ENCODE peak calls at places on chromosomes 4 and X, in seven cellular contexts. One of them, this sample, is unnamed.

GRCh38 chr4:73978886-73979285 is 2.9 kb downstream of the PF4 start:
- DNase-seq in neural progenitor cell: no peak
- DNase-seq in neural crest cell: no peak
- DNase-seq in fibroblast of mammary gland: peak
- DNase-seq in CD4-positive, alpha-beta T cell: no peak
- DNase-seq in choroid plexus epithelial cell: peak
- DNase-seq in mammary epithelial cell: peak
- DNase-seq in this sample: no peak

GRCh38 chr4:1090036-1090435 is 23.3 kb downstream of the RNF212 start:
- DNase-seq in neural progenitor cell: no peak
- DNase-seq in neural crest cell: no peak
- DNase-seq in fibroblast of mammary gland: no peak
- DNase-seq in CD4-positive, alpha-beta T cell: no peak
- DNase-seq in choroid plexus epithelial cell: no peak
- DNase-seq in mammary epithelial cell: no peak
- DNase-seq in this sample: no peak

GRCh38 chr4:20320232-20320631 is 68.5 kb downstream of the SLIT2 start:
- DNase-seq in neural progenitor cell: no peak
- DNase-seq in neural crest cell: no peak
- DNase-seq in fibroblast of mammary gland: no peak
- DNase-seq in CD4-positive, alpha-beta T cell: no peak
- DNase-seq in choroid plexus epithelial cell: no peak
- DNase-seq in mammary epithelial cell: no peak
- DNase-seq in this sample: no peak

GRCh38 chrX:55450259-55450658 is 1.7 kb upstream of the MAGEH1 start:
- DNase-seq in neural progenitor cell: peak
- DNase-seq in neural crest cell: no peak
- DNase-seq in fibroblast of mammary gland: peak
- DNase-seq in CD4-positive, alpha-beta T cell: no peak
- DNase-seq in choroid plexus epithelial cell: peak
- DNase-seq in mammary epithelial cell: no peak
- DNase-seq in this sample: no peak

GRCh38 chr4:27921236-27921635 is 1060.6 kb downstream of the STIM2 start:
- DNase-seq in neural progenitor cell: no peak
- DNase-seq in neural crest cell: no peak
- DNase-seq in fibroblast of mammary gland: peak
- DNase-seq in CD4-positive, alpha-beta T cell: no peak
- DNase-seq in choroid plexus epithelial cell: peak
- DNase-seq in mammary epithelial cell: peak
- DNase-seq in this sample: no peak

GRCh38 chrX:9670136-9670905 is 95.3 kb downstream of the GPR143 start:
- DNase-seq in neural progenitor cell: no peak
- DNase-seq in neural crest cell: no peak
- DNase-seq in fibroblast of mammary gland: no peak
- DNase-seq in CD4-positive, alpha-beta T cell: no peak
- DNase-seq in choroid plexus epithelial cell: peak
- DNase-seq in mammary epithelial cell: no peak
- DNase-seq in this sample: no peak

GRCh38 chrX:98379134-98379533 is 1495.4 kb downstream of the RPA4 start:
- DNase-seq in neural progenitor cell: no peak
- DNase-seq in neural crest cell: no peak
- DNase-seq in fibroblast of mammary gland: no peak
- DNase-seq in CD4-positive, alpha-beta T cell: no peak
- DNase-seq in choroid plexus epithelial cell: no peak
- DNase-seq in mammary epithelial cell: no peak
- DNase-seq in this sample: no peak

GRCh38 chrX:85922821-85923220 is 124.5 kb downstream of the CHM start:
- DNase-seq in neural progenitor cell: no peak
- DNase-seq in neural crest cell: no peak
- DNase-seq in fibroblast of mammary gland: peak
- DNase-seq in CD4-positive, alpha-beta T cell: no peak
- DNase-seq in choroid plexus epithelial cell: peak
- DNase-seq in mammary epithelial cell: peak
- DNase-seq in this sample: no peak

GRCh38 chr4:124480061-124480460 is 232.5 kb downstream of the ANKRD50 start:
- DNase-seq in neural progenitor cell: no peak
- DNase-seq in neural crest cell: no peak
- DNase-seq in fibroblast of mammary gland: no peak
- DNase-seq in CD4-positive, alpha-beta T cell: no peak
- DNase-seq in choroid plexus epithelial cell: no peak
- DNase-seq in mammary epithelial cell: no peak
- DNase-seq in this sample: no peak

GRCh38 chr4:113760094-113760851 is 1.3 kb downstream of the CAMK2D start:
- DNase-seq in neural progenitor cell: peak
- DNase-seq in neural crest cell: peak
- DNase-seq in fibroblast of mammary gland: peak
- DNase-seq in CD4-positive, alpha-beta T cell: no peak
- DNase-seq in choroid plexus epithelial cell: peak
- DNase-seq in mammary epithelial cell: peak
- DNase-seq in this sample: no peak

GRCh38 chr4:19224820-19225219 is 1026.9 kb upstream of the SLIT2 start:
- DNase-seq in neural progenitor cell: peak
- DNase-seq in neural crest cell: no peak
- DNase-seq in fibroblast of mammary gland: peak
- DNase-seq in CD4-positive, alpha-beta T cell: no peak
- DNase-seq in choroid plexus epithelial cell: peak
- DNase-seq in mammary epithelial cell: no peak
- DNase-seq in this sample: no peak

GRCh38 chr4:69689530-69690111 is 36.6 kb upstream of the UGT2A1 start:
- DNase-seq in neural progenitor cell: peak
- DNase-seq in neural crest cell: no peak
- DNase-seq in fibroblast of mammary gland: peak
- DNase-seq in CD4-positive, alpha-beta T cell: no peak
- DNase-seq in choroid plexus epithelial cell: peak
- DNase-seq in mammary epithelial cell: peak
- DNase-seq in this sample: no peak

GRCh38 chr4:101201421-101201820 is 145.9 kb downstream of the PPP3CA start:
- DNase-seq in neural progenitor cell: no peak
- DNase-seq in neural crest cell: no peak
- DNase-seq in fibroblast of mammary gland: peak
- DNase-seq in CD4-positive, alpha-beta T cell: no peak
- DNase-seq in choroid plexus epithelial cell: no peak
- DNase-seq in mammary epithelial cell: peak
- DNase-seq in this sample: no peak

GRCh38 chr4:98605216-98605615 is 53.2 kb downstream of the TSPAN5 start:
- DNase-seq in neural progenitor cell: no peak
- DNase-seq in neural crest cell: no peak
- DNase-seq in fibroblast of mammary gland: peak
- DNase-seq in CD4-positive, alpha-beta T cell: no peak
- DNase-seq in choroid plexus epithelial cell: no peak
- DNase-seq in mammary epithelial cell: no peak
- DNase-seq in this sample: no peak

GRCh38 chr4:143184503-143185252 is at the start of gene USP38:
- DNase-seq in neural progenitor cell: peak
- DNase-seq in neural crest cell: peak
- DNase-seq in fibroblast of mammary gland: peak
- DNase-seq in CD4-positive, alpha-beta T cell: peak
- DNase-seq in choroid plexus epithelial cell: peak
- DNase-seq in mammary epithelial cell: peak
- DNase-seq in this sample: peak
- TF ChIP-seq CTCF in neural progenitor cell: no peak
- TF ChIP-seq CTCF in neural crest cell: no peak
- TF ChIP-seq CTCF in fibroblast of mammary gland: no peak
- TF ChIP-seq CTCF in CD4-positive, alpha-beta T cell: no peak
- TF ChIP-seq CTCF in choroid plexus epithelial cell: no peak
- TF ChIP-seq CTCF in mammary epithelial cell: no peak
- TF ChIP-seq CTCF in this sample: peak

DNA sequence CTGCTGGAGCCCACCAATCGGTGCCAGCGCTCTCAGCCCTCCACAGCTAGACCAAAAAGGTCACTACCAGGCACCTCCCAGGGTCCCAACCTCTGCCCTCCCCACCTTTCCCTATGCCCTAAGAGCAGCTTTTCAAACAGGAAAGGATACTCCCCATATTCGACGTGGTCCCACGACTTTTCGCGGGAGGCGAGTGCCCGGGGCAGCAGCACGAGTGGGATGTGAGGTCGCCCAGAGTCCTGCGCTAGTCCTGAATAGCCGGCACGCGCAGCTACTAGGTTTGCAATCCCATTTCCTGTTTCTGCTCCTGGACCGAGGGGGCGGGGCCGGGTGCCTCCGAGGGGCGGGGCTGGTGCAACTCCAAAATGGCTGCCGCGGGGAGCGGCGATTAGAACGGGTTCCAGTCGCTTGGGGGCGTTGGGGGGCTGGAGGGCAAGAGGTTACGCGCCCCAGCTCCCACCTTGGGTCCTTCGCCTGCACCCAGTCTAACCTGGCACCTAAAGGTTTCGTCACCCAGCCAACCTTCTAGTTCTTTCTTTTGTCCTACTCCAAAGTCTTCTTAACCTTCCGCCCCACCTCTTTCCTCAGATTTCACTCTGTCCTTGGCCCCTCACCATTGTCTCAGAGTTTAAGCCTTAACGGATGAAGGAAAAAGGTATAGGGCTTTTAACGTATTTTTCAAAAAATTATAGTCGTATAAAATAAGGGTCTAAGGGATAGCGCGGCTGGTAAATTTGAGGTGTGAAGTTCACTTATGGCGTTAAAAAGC is 85.0 kb upstream of the TENT5D start:
- DNase-seq in neural progenitor cell: peak
- DNase-seq in neural crest cell: no peak
- DNase-seq in fibroblast of mammary gland: peak
- DNase-seq in CD4-positive, alpha-beta T cell: no peak
- DNase-seq in choroid plexus epithelial cell: no peak
- DNase-seq in mammary epithelial cell: peak
- DNase-seq in this sample: no peak
- TF ChIP-seq CTCF in neural progenitor cell: no peak
- TF ChIP-seq CTCF in neural crest cell: no peak
- TF ChIP-seq CTCF in fibroblast of mammary gland: no peak
- TF ChIP-seq CTCF in CD4-positive, alpha-beta T cell: no peak
- TF ChIP-seq CTCF in choroid plexus epithelial cell: no peak
- TF ChIP-seq CTCF in mammary epithelial cell: no peak
- TF ChIP-seq CTCF in this sample: no peak

GRCh38 chr4:96166806-96167205 is 326.9 kb downstream of the PDHA2 start:
- DNase-seq in neural progenitor cell: no peak
- DNase-seq in neural crest cell: no peak
- DNase-seq in fibroblast of mammary gland: no peak
- DNase-seq in CD4-positive, alpha-beta T cell: no peak
- DNase-seq in choroid plexus epithelial cell: no peak
- DNase-seq in mammary epithelial cell: peak
- DNase-seq in this sample: no peak

GRCh38 chr4:96175871-96176270 is 336.0 kb downstream of the PDHA2 start:
- DNase-seq in neural progenitor cell: no peak
- DNase-seq in neural crest cell: no peak
- DNase-seq in fibroblast of mammary gland: no peak
- DNase-seq in CD4-positive, alpha-beta T cell: no peak
- DNase-seq in choroid plexus epithelial cell: peak
- DNase-seq in mammary epithelial cell: peak
- DNase-seq in this sample: no peak

GRCh38 chr4:96164814-96165351 is 325.0 kb downstream of the PDHA2 start:
- DNase-seq in neural progenitor cell: no peak
- DNase-seq in neural crest cell: no peak
- DNase-seq in fibroblast of mammary gland: peak
- DNase-seq in CD4-positive, alpha-beta T cell: no peak
- DNase-seq in choroid plexus epithelial cell: peak
- DNase-seq in mammary epithelial cell: peak
- DNase-seq in this sample: no peak

DNA sequence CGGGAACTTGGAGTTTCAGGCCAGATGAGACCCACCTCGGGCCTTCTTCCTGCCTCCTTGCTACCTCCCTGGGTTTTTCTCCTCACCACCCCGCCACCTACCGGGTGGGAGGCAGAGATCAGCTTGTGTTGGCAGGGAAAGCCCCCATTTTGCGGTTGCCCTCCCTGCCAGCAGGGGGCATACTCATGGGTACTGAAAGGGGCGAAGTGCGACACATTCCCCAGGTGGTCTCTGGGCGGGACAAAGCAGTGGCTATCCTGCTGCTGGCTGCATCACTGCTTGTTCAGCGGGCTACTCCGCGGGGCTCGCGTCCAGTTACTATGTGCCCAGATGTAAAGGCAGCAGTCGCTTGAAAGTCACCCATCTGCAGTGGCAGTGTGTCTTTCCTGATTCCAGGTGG is 330.3 kb downstream of the PDHA2 start:
- DNase-seq in neural progenitor cell: no peak
- DNase-seq in neural crest cell: no peak
- DNase-seq in fibroblast of mammary gland: no peak
- DNase-seq in CD4-positive, alpha-beta T cell: no peak
- DNase-seq in choroid plexus epithelial cell: no peak
- DNase-seq in mammary epithelial cell: no peak
- DNase-seq in this sample: no peak
- TF ChIP-seq CTCF in neural progenitor cell: peak
- TF ChIP-seq CTCF in neural crest cell: no peak
- TF ChIP-seq CTCF in fibroblast of mammary gland: no peak
- TF ChIP-seq CTCF in CD4-positive, alpha-beta T cell: no peak
- TF ChIP-seq CTCF in choroid plexus epithelial cell: no peak
- TF ChIP-seq CTCF in mammary epithelial cell: no peak
- TF ChIP-seq CTCF in this sample: no peak

GRCh38 chrX:133810925-133811324 is 174.5 kb downstream of the GPC3 start:
- DNase-seq in neural progenitor cell: no peak
- DNase-seq in neural crest cell: no peak
- DNase-seq in fibroblast of mammary gland: no peak
- DNase-seq in CD4-positive, alpha-beta T cell: no peak
- DNase-seq in choroid plexus epithelial cell: no peak
- DNase-seq in mammary epithelial cell: no peak
- DNase-seq in this sample: no peak

GRCh38 chrX:133819546-133819945 is 165.8 kb downstream of the GPC3 start:
- DNase-seq in neural progenitor cell: no peak
- DNase-seq in neural crest cell: no peak
- DNase-seq in fibroblast of mammary gland: no peak
- DNase-seq in CD4-positive, alpha-beta T cell: no peak
- DNase-seq in choroid plexus epithelial cell: no peak
- DNase-seq in mammary epithelial cell: no peak
- DNase-seq in this sample: no peak

GRCh38 chrX:133812382-133812781 is 173.0 kb downstream of the GPC3 start:
- DNase-seq in neural progenitor cell: no peak
- DNase-seq in neural crest cell: no peak
- DNase-seq in fibroblast of mammary gland: no peak
- DNase-seq in CD4-positive, alpha-beta T cell: no peak
- DNase-seq in choroid plexus epithelial cell: peak
- DNase-seq in mammary epithelial cell: no peak
- DNase-seq in this sample: no peak

GRCh38 chrX:133813991-133814390 is 171.4 kb downstream of the GPC3 start:
- DNase-seq in neural progenitor cell: no peak
- DNase-seq in neural crest cell: no peak
- DNase-seq in fibroblast of mammary gland: peak
- DNase-seq in CD4-positive, alpha-beta T cell: no peak
- DNase-seq in choroid plexus epithelial cell: peak
- DNase-seq in mammary epithelial cell: no peak
- DNase-seq in this sample: no peak
- TF ChIP-seq CTCF in neural progenitor cell: no peak
- TF ChIP-seq CTCF in neural crest cell: no peak
- TF ChIP-seq CTCF in fibroblast of mammary gland: no peak
- TF ChIP-seq CTCF in CD4-positive, alpha-beta T cell: no peak
- TF ChIP-seq CTCF in choroid plexus epithelial cell: no peak
- TF ChIP-seq CTCF in mammary epithelial cell: no peak
- TF ChIP-seq CTCF in this sample: no peak

GRCh38 chr4:111579767-111580166 is 565.5 kb upstream of the FAM241A start:
- DNase-seq in neural progenitor cell: no peak
- DNase-seq in neural crest cell: no peak
- DNase-seq in fibroblast of mammary gland: no peak
- DNase-seq in CD4-positive, alpha-beta T cell: no peak
- DNase-seq in choroid plexus epithelial cell: no peak
- DNase-seq in mammary epithelial cell: no peak
- DNase-seq in this sample: no peak
- TF ChIP-seq CTCF in neural progenitor cell: no peak
- TF ChIP-seq CTCF in neural crest cell: no peak
- TF ChIP-seq CTCF in fibroblast of mammary gland: no peak
- TF ChIP-seq CTCF in CD4-positive, alpha-beta T cell: no peak
- TF ChIP-seq CTCF in choroid plexus epithelial cell: no peak
- TF ChIP-seq CTCF in mammary epithelial cell: no peak
- TF ChIP-seq CTCF in this sample: no peak

GRCh38 chr4:103075894-103076776 is at the start of gene SLC9B2:
- DNase-seq in neural progenitor cell: peak
- DNase-seq in neural crest cell: peak
- DNase-seq in fibroblast of mammary gland: peak
- DNase-seq in CD4-positive, alpha-beta T cell: peak
- DNase-seq in choroid plexus epithelial cell: peak
- DNase-seq in mammary epithelial cell: peak
- DNase-seq in this sample: peak
- TF ChIP-seq CTCF in neural progenitor cell: no peak
- TF ChIP-seq CTCF in neural crest cell: peak
- TF ChIP-seq CTCF in fibroblast of mammary gland: peak
- TF ChIP-seq CTCF in CD4-positive, alpha-beta T cell: no peak
- TF ChIP-seq CTCF in choroid plexus epithelial cell: peak
- TF ChIP-seq CTCF in mammary epithelial cell: no peak
- TF ChIP-seq CTCF in this sample: no peak

This sample was measured in progenitor cell of endocrine pancreas.